ENCODE peak calls at places on chromosomes 11 and 22, in seven cellular contexts. J is NCI-H1092, F is AG09309, Z is putamen, X is mesendoderm, U is pons, I is islet precursor cell. W is an unnamed sample.
A peak's percentile ranks its signal among the peaks of the same experiment; 100 is the strongest.

GRCh38 chr11:31788066-31788465 is 23.1 kb downstream of the PAX6 start:
- DNase-seq in F (no peak), Z (no peak), I (no peak), U (no peak), X (no peak), J (no peak), W (no peak)

GRCh38 chr22:25361899-25362214 is 142.4 kb downstream of the CRYBB2 start:
- DNase-seq in J (no peak), U (no peak), X (no peak), Z (no peak), I (no peak), F (no peak), W (no peak)

GRCh38 chr11:132311703-132312102 is 941.3 kb downstream of the NTM start:
- DNase-seq in X (no peak), U (peak; percentile 73), I (no peak), Z (no peak), F (no peak), J (no peak), W (no peak)

GRCh38 chr22:36224245-36224644 is 15.1 kb downstream of the APOL2 start:
- DNase-seq in J (no peak), X (no peak), U (no peak), Z (no peak), I (peak; percentile 54), F (no peak), W (no peak)

GRCh38 chr11:27205269-27205668 is 157.7 kb downstream of the CCDC34 start:
- DNase-seq in Z (no peak), J (no peak), I (no peak), X (no peak), U (no peak), F (no peak), W (no peak)

GRCh38 chr11:130215531-130216220 is 56.1 kb downstream of the ST14 start:
- DNase-seq in F (no peak), U (no peak), X (no peak), Z (no peak), J (no peak), I (no peak), W (no peak)

GRCh38 chr22:22949953-22950352 is 62.3 kb downstream of the IGLL5 start:
- DNase-seq in Z (no peak), X (no peak), I (no peak), F (no peak), U (no peak), J (no peak), W (no peak)

GRCh38 chr11:86802601-86803051 is 2.3 kb downstream of the PRSS23 start:
- DNase-seq in X (peak; percentile 83), F (no peak), I (peak; percentile 77), U (no peak), J (peak; percentile 18), Z (peak; percentile 38), W (no peak)

W was measured in aorta.